ENCODE peak calls at places on chromosome 17, in ten cellular contexts. One of them, this sample, is unnamed.

GRCh38 chr17:82675476-82676245 is 22.8 kb downstream of the RAB40B start:
- DNase-seq in body of pancreas: no peak
- DNase-seq in A549: no peak
- DNase-seq in BE2C: no peak
- DNase-seq in heart right ventricle: no peak
- DNase-seq in BJ: no peak
- DNase-seq in breast epithelium: no peak
- DNase-seq in PC-9: no peak
- DNase-seq in right lobe of liver: no peak
- DNase-seq in foreskin fibroblast: no peak
- DNase-seq in this sample: no peak

GRCh38 chr17:57739402-57740224 is 5.5 kb downstream of the CCDC182 start:
- DNase-seq in breast epithelium: no peak
- DNase-seq in BE2C: peak
- DNase-seq in body of pancreas: no peak
- DNase-seq in foreskin fibroblast: no peak
- DNase-seq in A549: peak
- DNase-seq in right lobe of liver: no peak
- DNase-seq in BJ: no peak
- DNase-seq in PC-9: no peak
- DNase-seq in heart right ventricle: no peak
- DNase-seq in this sample: peak

GRCh38 chr17:39867084-39867890 is 715 bp upstream of the ZPBP2 start:
- DNase-seq in foreskin fibroblast: no peak
- DNase-seq in BE2C: no peak
- DNase-seq in PC-9: no peak
- DNase-seq in body of pancreas: no peak
- DNase-seq in breast epithelium: no peak
- DNase-seq in heart right ventricle: no peak
- DNase-seq in BJ: no peak
- DNase-seq in A549: no peak
- DNase-seq in right lobe of liver: no peak
- DNase-seq in this sample: no peak

GRCh38 chr17:58411408-58411894 is 5.9 kb downstream of the RNF43 start:
- DNase-seq in PC-9: no peak
- DNase-seq in body of pancreas: no peak
- DNase-seq in BE2C: no peak
- DNase-seq in breast epithelium: no peak
- DNase-seq in foreskin fibroblast: no peak
- DNase-seq in heart right ventricle: no peak
- DNase-seq in A549: no peak
- DNase-seq in right lobe of liver: no peak
- DNase-seq in BJ: no peak
- DNase-seq in this sample: no peak

GRCh38 chr17:66135219-66135618 is 56.7 kb downstream of the CEP112 start:
- DNase-seq in BE2C: no peak
- DNase-seq in right lobe of liver: no peak
- DNase-seq in A549: no peak
- DNase-seq in heart right ventricle: no peak
- DNase-seq in body of pancreas: no peak
- DNase-seq in BJ: no peak
- DNase-seq in breast epithelium: no peak
- DNase-seq in foreskin fibroblast: no peak
- DNase-seq in PC-9: no peak
- DNase-seq in this sample: no peak

GRCh38 chr17:42116705-42117396 is 4.3 kb downstream of the KAT2A start:
- DNase-seq in foreskin fibroblast: peak
- DNase-seq in A549: peak
- DNase-seq in BE2C: peak
- DNase-seq in breast epithelium: peak
- DNase-seq in heart right ventricle: peak
- DNase-seq in body of pancreas: peak
- DNase-seq in right lobe of liver: peak
- DNase-seq in BJ: peak
- DNase-seq in PC-9: peak
- DNase-seq in this sample: peak

GRCh38 chr17:77098884-77099545 is 41.8 kb upstream of the SEC14L1 start:
- DNase-seq in heart right ventricle: peak
- DNase-seq in A549: no peak
- DNase-seq in body of pancreas: peak
- DNase-seq in breast epithelium: no peak
- DNase-seq in foreskin fibroblast: peak
- DNase-seq in BJ: peak
- DNase-seq in right lobe of liver: no peak
- DNase-seq in BE2C: no peak
- DNase-seq in PC-9: no peak
- DNase-seq in this sample: no peak

GRCh38 chr17:38730526-38731379 is 612 bp downstream of the CISD3 start:
- DNase-seq in A549: peak
- DNase-seq in PC-9: peak
- DNase-seq in breast epithelium: peak
- DNase-seq in BJ: no peak
- DNase-seq in BE2C: peak
- DNase-seq in foreskin fibroblast: peak
- DNase-seq in heart right ventricle: peak
- DNase-seq in body of pancreas: peak
- DNase-seq in right lobe of liver: peak
- DNase-seq in this sample: no peak

GRCh38 chr17:17493249-17493985 is 2.8 kb downstream of the RASD1 start:
- DNase-seq in A549: no peak
- DNase-seq in heart right ventricle: peak
- DNase-seq in foreskin fibroblast: no peak
- DNase-seq in right lobe of liver: no peak
- DNase-seq in breast epithelium: peak
- DNase-seq in BJ: no peak
- DNase-seq in body of pancreas: no peak
- DNase-seq in PC-9: no peak
- DNase-seq in BE2C: no peak
- DNase-seq in this sample: no peak

GRCh38 chr17:35244345-35245195 is 1.7 kb downstream of the SLFN5 start:
- DNase-seq in foreskin fibroblast: peak
- DNase-seq in PC-9: peak
- DNase-seq in BJ: peak
- DNase-seq in breast epithelium: no peak
- DNase-seq in A549: peak
- DNase-seq in BE2C: no peak
- DNase-seq in right lobe of liver: peak
- DNase-seq in heart right ventricle: peak
- DNase-seq in body of pancreas: peak
- DNase-seq in this sample: peak

DNA sequence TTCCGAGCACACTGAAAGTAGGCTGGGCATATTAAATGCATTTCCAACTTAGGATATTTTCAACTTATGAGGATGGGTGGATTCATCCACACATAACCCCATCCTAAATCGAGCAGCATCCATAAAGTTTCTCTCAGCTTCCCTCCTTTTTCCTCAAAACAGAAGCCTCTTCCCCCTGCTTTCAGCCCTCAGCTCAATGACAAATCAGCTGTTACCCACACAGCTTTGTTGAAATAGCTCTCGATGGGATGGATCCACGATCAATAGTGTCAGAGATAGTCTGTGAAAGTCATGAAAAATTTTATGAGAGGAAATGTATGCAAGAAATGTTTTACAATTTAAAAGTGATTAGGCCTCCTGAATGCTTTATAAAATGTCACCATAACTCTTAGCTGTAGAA is 2.5 kb downstream of the DHX33 start:
- DNase-seq in BE2C: no peak
- DNase-seq in foreskin fibroblast: no peak
- DNase-seq in right lobe of liver: no peak
- DNase-seq in breast epithelium: no peak
- DNase-seq in body of pancreas: no peak
- DNase-seq in PC-9: no peak
- DNase-seq in BJ: no peak
- DNase-seq in A549: no peak
- DNase-seq in heart right ventricle: no peak
- DNase-seq in this sample: no peak
- H3K4me3 ChIP-seq in BE2C: peak
- H3K4me3 ChIP-seq in foreskin fibroblast: no peak
- H3K4me3 ChIP-seq in right lobe of liver: no peak
- H3K4me3 ChIP-seq in breast epithelium: no peak
- H3K4me3 ChIP-seq in body of pancreas: no peak
- H3K4me3 ChIP-seq in PC-9: peak
- H3K4me3 ChIP-seq in BJ: no peak
- H3K4me3 ChIP-seq in A549: no peak
- H3K4me3 ChIP-seq in heart right ventricle: no peak
- H3K4me3 ChIP-seq in this sample: peak

GRCh38 chr17:29100296-29100695 is 57.4 kb downstream of the PIPOX start:
- DNase-seq in BJ: no peak
- DNase-seq in foreskin fibroblast: no peak
- DNase-seq in PC-9: peak
- DNase-seq in body of pancreas: no peak
- DNase-seq in breast epithelium: no peak
- DNase-seq in heart right ventricle: no peak
- DNase-seq in right lobe of liver: no peak
- DNase-seq in A549: no peak
- DNase-seq in BE2C: no peak
- DNase-seq in this sample: no peak

GRCh38 chr17:29103341-29103740 is 60.4 kb downstream of the PIPOX start:
- DNase-seq in heart right ventricle: no peak
- DNase-seq in PC-9: no peak
- DNase-seq in foreskin fibroblast: no peak
- DNase-seq in BJ: no peak
- DNase-seq in BE2C: no peak
- DNase-seq in right lobe of liver: no peak
- DNase-seq in breast epithelium: no peak
- DNase-seq in A549: no peak
- DNase-seq in body of pancreas: no peak
- DNase-seq in this sample: no peak

GRCh38 chr17:29102741-29103181 is 59.8 kb downstream of the PIPOX start:
- DNase-seq in heart right ventricle: peak
- DNase-seq in A549: no peak
- DNase-seq in BE2C: no peak
- DNase-seq in BJ: no peak
- DNase-seq in PC-9: peak
- DNase-seq in right lobe of liver: no peak
- DNase-seq in breast epithelium: no peak
- DNase-seq in foreskin fibroblast: no peak
- DNase-seq in body of pancreas: no peak
- DNase-seq in this sample: no peak

GRCh38 chr17:29099527-29099926 is 56.6 kb downstream of the PIPOX start:
- DNase-seq in PC-9: no peak
- DNase-seq in A549: no peak
- DNase-seq in BE2C: no peak
- DNase-seq in right lobe of liver: no peak
- DNase-seq in breast epithelium: no peak
- DNase-seq in body of pancreas: no peak
- DNase-seq in heart right ventricle: no peak
- DNase-seq in foreskin fibroblast: no peak
- DNase-seq in BJ: no peak
- DNase-seq in this sample: no peak

DNA sequence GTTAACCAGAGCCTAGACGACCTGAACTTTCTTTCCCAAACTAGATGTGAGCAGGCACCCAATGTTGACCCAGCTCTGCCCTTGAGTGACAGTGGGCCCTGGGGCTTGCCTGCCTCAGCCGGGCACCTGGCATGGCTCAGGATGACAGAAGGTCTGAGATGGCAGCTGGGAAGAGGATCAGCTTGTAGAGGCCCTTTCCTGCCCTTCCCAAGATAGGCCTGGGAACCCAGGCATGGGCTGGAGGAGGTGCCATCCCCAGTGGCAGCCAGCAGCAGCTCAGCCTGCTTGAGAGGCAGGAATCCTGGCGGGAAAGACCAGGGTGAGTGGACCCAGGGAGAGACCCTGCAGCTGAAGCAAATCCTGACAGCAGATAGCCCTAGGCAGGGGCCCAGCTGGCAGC is 59.1 kb downstream of the PIPOX start:
- DNase-seq in BE2C: peak
- DNase-seq in PC-9: no peak
- DNase-seq in A549: no peak
- DNase-seq in heart right ventricle: no peak
- DNase-seq in body of pancreas: no peak
- DNase-seq in BJ: no peak
- DNase-seq in breast epithelium: no peak
- DNase-seq in foreskin fibroblast: no peak
- DNase-seq in right lobe of liver: no peak
- DNase-seq in this sample: no peak
- TF ChIP-seq CTCF in BE2C: no peak
- TF ChIP-seq CTCF in PC-9: no peak
- TF ChIP-seq CTCF in A549: no peak
- TF ChIP-seq CTCF in heart right ventricle: no peak
- TF ChIP-seq CTCF in body of pancreas: no peak
- TF ChIP-seq CTCF in BJ: no peak
- TF ChIP-seq CTCF in breast epithelium: no peak
- TF ChIP-seq CTCF in foreskin fibroblast: no peak
- TF ChIP-seq CTCF in right lobe of liver: no peak
- TF ChIP-seq CTCF in this sample: no peak

GRCh38 chr17:81236784-81237183 is 2.1 kb downstream of the TEPSIN start:
- DNase-seq in breast epithelium: no peak
- DNase-seq in foreskin fibroblast: no peak
- DNase-seq in right lobe of liver: no peak
- DNase-seq in body of pancreas: no peak
- DNase-seq in BE2C: no peak
- DNase-seq in heart right ventricle: no peak
- DNase-seq in BJ: no peak
- DNase-seq in PC-9: no peak
- DNase-seq in A549: no peak
- DNase-seq in this sample: no peak
- H3K4me3 ChIP-seq in breast epithelium: no peak
- H3K4me3 ChIP-seq in foreskin fibroblast: no peak
- H3K4me3 ChIP-seq in right lobe of liver: no peak
- H3K4me3 ChIP-seq in body of pancreas: no peak
- H3K4me3 ChIP-seq in BE2C: no peak
- H3K4me3 ChIP-seq in heart right ventricle: no peak
- H3K4me3 ChIP-seq in BJ: no peak
- H3K4me3 ChIP-seq in PC-9: no peak
- H3K4me3 ChIP-seq in A549: no peak
- H3K4me3 ChIP-seq in this sample: no peak

GRCh38 chr17:15027853-15028252 is 237.3 kb downstream of the PMP22 start:
- DNase-seq in right lobe of liver: no peak
- DNase-seq in A549: no peak
- DNase-seq in BE2C: no peak
- DNase-seq in PC-9: no peak
- DNase-seq in breast epithelium: no peak
- DNase-seq in BJ: no peak
- DNase-seq in heart right ventricle: no peak
- DNase-seq in body of pancreas: no peak
- DNase-seq in foreskin fibroblast: no peak
- DNase-seq in this sample: no peak

GRCh38 chr17:15023589-15023988 is 241.5 kb downstream of the PMP22 start:
- DNase-seq in BJ: no peak
- DNase-seq in PC-9: no peak
- DNase-seq in body of pancreas: no peak
- DNase-seq in foreskin fibroblast: no peak
- DNase-seq in heart right ventricle: no peak
- DNase-seq in A549: no peak
- DNase-seq in breast epithelium: no peak
- DNase-seq in right lobe of liver: no peak
- DNase-seq in BE2C: no peak
- DNase-seq in this sample: no peak

GRCh38 chr17:15031971-15032370 is 233.2 kb downstream of the PMP22 start:
- DNase-seq in BE2C: no peak
- DNase-seq in heart right ventricle: no peak
- DNase-seq in foreskin fibroblast: no peak
- DNase-seq in PC-9: no peak
- DNase-seq in body of pancreas: no peak
- DNase-seq in right lobe of liver: no peak
- DNase-seq in A549: no peak
- DNase-seq in BJ: no peak
- DNase-seq in breast epithelium: no peak
- DNase-seq in this sample: no peak

GRCh38 chr17:15026088-15026487 is 239.0 kb downstream of the PMP22 start:
- DNase-seq in body of pancreas: no peak
- DNase-seq in foreskin fibroblast: no peak
- DNase-seq in BJ: no peak
- DNase-seq in BE2C: no peak
- DNase-seq in breast epithelium: no peak
- DNase-seq in heart right ventricle: no peak
- DNase-seq in right lobe of liver: no peak
- DNase-seq in A549: no peak
- DNase-seq in PC-9: no peak
- DNase-seq in this sample: no peak

GRCh38 chr17:15029469-15029868 is 235.7 kb downstream of the PMP22 start:
- DNase-seq in A549: no peak
- DNase-seq in right lobe of liver: no peak
- DNase-seq in BJ: no peak
- DNase-seq in BE2C: no peak
- DNase-seq in breast epithelium: no peak
- DNase-seq in foreskin fibroblast: no peak
- DNase-seq in body of pancreas: no peak
- DNase-seq in PC-9: no peak
- DNase-seq in heart right ventricle: no peak
- DNase-seq in this sample: no peak
- TF ChIP-seq CTCF in A549: no peak
- TF ChIP-seq CTCF in right lobe of liver: no peak
- TF ChIP-seq CTCF in BJ: no peak
- TF ChIP-seq CTCF in BE2C: no peak
- TF ChIP-seq CTCF in breast epithelium: no peak
- TF ChIP-seq CTCF in foreskin fibroblast: no peak
- TF ChIP-seq CTCF in body of pancreas: no peak
- TF ChIP-seq CTCF in PC-9: no peak
- TF ChIP-seq CTCF in heart right ventricle: no peak
- TF ChIP-seq CTCF in this sample: peak

This sample was measured in HFF-Myc.